ENCODE peak calls at places on chromosomes 11 and 22, in six cellular contexts. One of them, this sample, is unnamed.

GRCh38 chr11:45259607-45260006 is 26.5 kb downstream of the SYT13 start:
- DNase-seq in neuronal stem cell: no peak
- DNase-seq in H9: no peak
- DNase-seq in mesenchymal stem cell: no peak
- DNase-seq in H1: no peak
- DNase-seq in trophoblast cell: no peak
- DNase-seq in this sample: no peak

GRCh38 chr22:45155050-45155840 is 8.5 kb upstream of the NUP50 start:
- DNase-seq in neuronal stem cell: no peak
- DNase-seq in H9: no peak
- DNase-seq in mesenchymal stem cell: peak; percentile 94
- DNase-seq in H1: no peak
- DNase-seq in trophoblast cell: no peak
- DNase-seq in this sample: peak; percentile 72

GRCh38 chr11:44261800-44262591 is 47.9 kb downstream of the ALX4 start:
- DNase-seq in neuronal stem cell: no peak
- DNase-seq in H9: no peak
- DNase-seq in mesenchymal stem cell: no peak
- DNase-seq in H1: no peak
- DNase-seq in trophoblast cell: no peak
- DNase-seq in this sample: no peak

GRCh38 chr11:69361466-69361865 is 67.5 kb downstream of the MYEOV start:
- DNase-seq in neuronal stem cell: no peak
- DNase-seq in H9: peak; percentile 12
- DNase-seq in mesenchymal stem cell: no peak
- DNase-seq in H1: no peak
- DNase-seq in trophoblast cell: no peak
- DNase-seq in this sample: no peak

GRCh38 chr11:34909435-34909834 is 6.7 kb downstream of the APIP start:
- DNase-seq in neuronal stem cell: no peak
- DNase-seq in H9: no peak
- DNase-seq in mesenchymal stem cell: no peak
- DNase-seq in H1: no peak
- DNase-seq in trophoblast cell: no peak
- DNase-seq in this sample: no peak

GRCh38 chr11:73760066-73760679 is 701 bp downstream of the RAB6A start:
- DNase-seq in neuronal stem cell: no peak
- DNase-seq in H9: peak; percentile 35
- DNase-seq in mesenchymal stem cell: peak; percentile 73
- DNase-seq in H1: no peak
- DNase-seq in trophoblast cell: no peak
- DNase-seq in this sample: peak; percentile 11

GRCh38 chr11:112507281-112507680 is 246.6 kb upstream of the PLET1 start:
- DNase-seq in neuronal stem cell: no peak
- DNase-seq in H9: no peak
- DNase-seq in mesenchymal stem cell: no peak
- DNase-seq in H1: no peak
- DNase-seq in trophoblast cell: no peak
- DNase-seq in this sample: no peak

GRCh38 chr11:47403135-47403534 is 5.3 kb upstream of the SLC39A13 start:
- DNase-seq in neuronal stem cell: no peak
- DNase-seq in H9: no peak
- DNase-seq in mesenchymal stem cell: no peak
- DNase-seq in H1: no peak
- DNase-seq in trophoblast cell: no peak
- DNase-seq in this sample: no peak

GRCh38 chr11:45366839-45367238 is 80.7 kb upstream of the SYT13 start:
- DNase-seq in neuronal stem cell: no peak
- DNase-seq in H9: no peak
- DNase-seq in mesenchymal stem cell: no peak
- DNase-seq in H1: no peak
- DNase-seq in trophoblast cell: no peak
- DNase-seq in this sample: no peak

GRCh38 chr11:75577198-75577597 is 15.1 kb downstream of the SERPINH1 start:
- DNase-seq in neuronal stem cell: no peak
- DNase-seq in H9: peak; percentile 56
- DNase-seq in mesenchymal stem cell: peak; percentile 40
- DNase-seq in H1: no peak
- DNase-seq in trophoblast cell: no peak
- DNase-seq in this sample: peak; percentile 38

GRCh38 chr11:35308157-35308556 is 111.2 kb downstream of the SLC1A2 start:
- DNase-seq in neuronal stem cell: no peak
- DNase-seq in H9: no peak
- DNase-seq in mesenchymal stem cell: no peak
- DNase-seq in H1: no peak
- DNase-seq in trophoblast cell: no peak
- DNase-seq in this sample: no peak

GRCh38 chr11:70828498-70829159 is 423.7 kb downstream of the SHANK2 start:
- DNase-seq in neuronal stem cell: no peak
- DNase-seq in H9: no peak
- DNase-seq in mesenchymal stem cell: no peak
- DNase-seq in H1: no peak
- DNase-seq in trophoblast cell: no peak
- DNase-seq in this sample: no peak

GRCh38 chr11:66323684-66324083 is 6.8 kb upstream of the CD248 start:
- DNase-seq in neuronal stem cell: no peak
- DNase-seq in H9: no peak
- DNase-seq in mesenchymal stem cell: no peak
- DNase-seq in H1: no peak
- DNase-seq in trophoblast cell: no peak
- DNase-seq in this sample: no peak

GRCh38 chr11:66321606-66322005 is 4.8 kb upstream of the CD248 start:
- DNase-seq in neuronal stem cell: no peak
- DNase-seq in H9: no peak
- DNase-seq in mesenchymal stem cell: no peak
- DNase-seq in H1: no peak
- DNase-seq in trophoblast cell: no peak
- DNase-seq in this sample: no peak

GRCh38 chr11:66325140-66325754 is 8.4 kb upstream of the CD248 start:
- DNase-seq in neuronal stem cell: no peak
- DNase-seq in H9: no peak
- DNase-seq in mesenchymal stem cell: peak; percentile 48
- DNase-seq in H1: no peak
- DNase-seq in trophoblast cell: no peak
- DNase-seq in this sample: no peak

GRCh38 chr11:66324626-66325025 is 7.8 kb upstream of the CD248 start:
- DNase-seq in neuronal stem cell: no peak
- DNase-seq in H9: no peak
- DNase-seq in mesenchymal stem cell: peak; percentile 49
- DNase-seq in H1: no peak
- DNase-seq in trophoblast cell: no peak
- DNase-seq in this sample: no peak

DNA sequence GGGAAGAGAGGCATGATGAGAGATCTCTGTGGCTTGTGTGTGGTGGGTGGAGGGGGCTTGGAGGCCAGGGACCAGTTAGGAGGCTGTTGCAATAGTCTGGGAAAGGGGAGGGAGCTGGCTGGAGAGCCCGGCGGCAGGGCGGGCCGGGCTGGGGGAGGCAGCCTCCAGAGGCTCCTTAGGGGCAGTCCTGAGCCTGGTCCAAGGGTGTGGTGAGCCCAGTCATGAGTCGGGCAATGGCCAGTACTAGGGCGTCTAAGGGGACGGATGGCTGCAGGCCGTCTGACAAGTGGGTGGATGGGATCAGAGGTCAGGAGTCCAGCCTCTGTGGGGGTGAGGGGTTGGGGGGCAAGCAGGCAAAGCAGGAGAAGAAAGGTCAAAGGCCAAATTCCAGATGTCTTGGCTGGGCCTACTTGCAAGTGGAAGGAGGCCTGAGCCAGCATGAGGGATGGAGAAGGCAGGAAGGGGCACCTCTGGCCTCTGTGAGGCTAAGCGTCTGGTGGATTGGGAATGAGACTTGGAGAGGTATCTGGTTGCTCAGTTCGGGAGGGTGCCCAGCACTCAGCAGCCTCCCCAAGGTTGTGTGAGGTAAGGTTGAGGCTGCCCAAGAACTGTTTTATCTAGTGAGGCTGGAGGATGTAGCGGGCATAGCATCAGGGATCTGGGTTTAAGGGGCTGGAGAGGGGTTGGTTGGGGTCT is 6.0 kb upstream of the CD248 start:
- DNase-seq in neuronal stem cell: no peak
- DNase-seq in H9: no peak
- DNase-seq in mesenchymal stem cell: no peak
- DNase-seq in H1: no peak
- DNase-seq in trophoblast cell: no peak
- DNase-seq in this sample: no peak
- H3K14ac ChIP-seq in neuronal stem cell: no peak overlapping the region
- H3K14ac ChIP-seq in H9: no peak overlapping the region
- H3K14ac ChIP-seq in mesenchymal stem cell: no peak overlapping the region
- H3K14ac ChIP-seq in H1: no peak overlapping the region
- H3K14ac ChIP-seq in trophoblast cell: no peak overlapping the region
- H3K14ac ChIP-seq in this sample: no peak overlapping the region

GRCh38 chr11:9757809-9758675 is 94.2 kb downstream of the SWAP70 start:
- DNase-seq in neuronal stem cell: peak; percentile 74
- DNase-seq in H9: peak; percentile 80
- DNase-seq in mesenchymal stem cell: peak; percentile 76
- DNase-seq in H1: no peak
- DNase-seq in trophoblast cell: peak; percentile 79
- DNase-seq in this sample: peak; percentile 72
- H2BK5ac ChIP-seq in neuronal stem cell: peak overlapping the region; percentile 25
- H2BK5ac ChIP-seq in H9: no peak overlapping the region
- H2BK5ac ChIP-seq in mesenchymal stem cell: peak overlapping the region; percentile 100
- H2BK5ac ChIP-seq in H1: peak overlapping the region; percentile 79
- H2BK5ac ChIP-seq in trophoblast cell: peak overlapping the region; percentile 75
- H2BK5ac ChIP-seq in this sample: peak overlapping the region; percentile 98

GRCh38 chr22:48098243-48098935 is 1335.9 kb downstream of the TBC1D22A start:
- DNase-seq in neuronal stem cell: no peak
- DNase-seq in H9: no peak
- DNase-seq in mesenchymal stem cell: no peak
- DNase-seq in H1: no peak
- DNase-seq in trophoblast cell: no peak
- DNase-seq in this sample: no peak

GRCh38 chr22:48097723-48098122 is 1335.3 kb downstream of the TBC1D22A start:
- DNase-seq in neuronal stem cell: no peak
- DNase-seq in H9: no peak
- DNase-seq in mesenchymal stem cell: no peak
- DNase-seq in H1: no peak
- DNase-seq in trophoblast cell: no peak
- DNase-seq in this sample: no peak

GRCh38 chr22:48096846-48097665 is 1334.6 kb downstream of the TBC1D22A start:
- DNase-seq in neuronal stem cell: no peak
- DNase-seq in H9: peak; percentile 23
- DNase-seq in mesenchymal stem cell: no peak
- DNase-seq in H1: no peak
- DNase-seq in trophoblast cell: no peak
- DNase-seq in this sample: no peak

GRCh38 chr22:48093981-48094380 is 1331.5 kb downstream of the TBC1D22A start:
- DNase-seq in neuronal stem cell: no peak
- DNase-seq in H9: peak; percentile 8
- DNase-seq in mesenchymal stem cell: no peak
- DNase-seq in H1: no peak
- DNase-seq in trophoblast cell: no peak
- DNase-seq in this sample: no peak

DNA sequence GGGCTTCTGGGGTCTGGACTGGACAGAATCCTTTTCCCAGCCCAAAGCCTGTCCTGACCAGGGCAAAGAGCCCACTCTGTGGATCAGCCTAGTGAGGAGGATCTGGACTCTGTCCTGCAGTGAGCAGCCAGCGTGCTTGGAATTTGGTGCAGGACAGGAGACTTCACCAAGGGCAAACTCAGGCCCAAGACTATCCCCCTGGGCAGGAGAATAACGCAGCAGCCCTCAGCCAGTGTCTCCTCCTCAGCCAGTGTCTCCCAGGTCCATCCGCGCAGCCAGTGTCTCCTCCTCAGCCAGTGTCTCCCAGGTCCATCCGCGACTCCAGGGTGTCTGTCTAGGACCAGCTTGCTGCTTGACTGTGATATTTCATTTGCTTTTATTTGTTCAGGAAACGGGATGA is 1334.0 kb downstream of the TBC1D22A start:
- DNase-seq in neuronal stem cell: no peak
- DNase-seq in H9: no peak
- DNase-seq in mesenchymal stem cell: no peak
- DNase-seq in H1: no peak
- DNase-seq in trophoblast cell: no peak
- DNase-seq in this sample: no peak
- H3K14ac ChIP-seq in neuronal stem cell: no peak overlapping the region
- H3K14ac ChIP-seq in H9: no peak overlapping the region
- H3K14ac ChIP-seq in mesenchymal stem cell: no peak overlapping the region
- H3K14ac ChIP-seq in H1: no peak overlapping the region
- H3K14ac ChIP-seq in trophoblast cell: no peak overlapping the region
- H3K14ac ChIP-seq in this sample: no peak overlapping the region

DNA sequence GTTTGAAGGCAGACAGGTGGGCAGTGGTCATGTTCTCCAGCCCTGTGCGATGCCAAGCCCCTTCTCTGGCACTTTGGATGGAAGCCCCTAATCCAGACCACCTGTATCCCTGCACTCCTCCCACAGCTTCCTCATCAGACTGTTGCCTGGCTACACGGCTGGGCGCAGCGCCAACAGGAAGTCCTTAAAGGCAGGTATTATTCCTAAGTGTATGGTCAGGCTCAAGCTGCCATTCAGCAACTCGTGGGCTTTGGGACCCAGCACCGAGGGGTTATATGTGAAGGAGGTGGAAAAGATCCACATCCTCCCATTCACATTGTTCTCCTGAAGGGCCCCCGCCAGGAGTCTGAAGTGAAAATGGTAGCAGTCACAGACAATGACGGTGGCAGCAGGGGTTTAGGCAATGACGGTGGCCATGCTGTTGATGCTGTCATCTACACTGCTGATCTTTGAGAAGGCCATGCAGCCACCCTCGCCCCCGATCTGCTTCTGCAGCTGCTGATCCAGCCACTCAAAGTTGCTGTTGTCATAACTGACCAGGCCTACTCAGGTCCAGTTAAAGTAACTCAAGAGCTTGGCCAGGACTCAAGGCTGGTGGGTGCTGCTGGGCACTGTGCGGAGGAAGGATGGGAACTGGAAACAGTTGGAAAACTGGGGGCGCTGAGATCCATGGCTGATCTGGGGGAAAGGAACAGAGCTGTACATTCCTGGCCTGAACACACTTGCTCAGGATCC is 27.7 kb downstream of the OR6Q1 start:
- DNase-seq in neuronal stem cell: no peak
- DNase-seq in H9: no peak
- DNase-seq in mesenchymal stem cell: no peak
- DNase-seq in H1: no peak
- DNase-seq in trophoblast cell: no peak
- DNase-seq in this sample: no peak
- H2BK5ac ChIP-seq in neuronal stem cell: peak overlapping the region; percentile 69
- H2BK5ac ChIP-seq in H9: no peak overlapping the region
- H2BK5ac ChIP-seq in mesenchymal stem cell: peak overlapping the region; percentile 84
- H2BK5ac ChIP-seq in H1: peak overlapping the region; percentile 86
- H2BK5ac ChIP-seq in trophoblast cell: peak overlapping the region; percentile 52
- H2BK5ac ChIP-seq in this sample: peak overlapping the region; percentile 98

GRCh38 chr22:23969071-23969470 is 2.4 kb downstream of the DDTL start:
- DNase-seq in neuronal stem cell: no peak
- DNase-seq in H9: no peak
- DNase-seq in mesenchymal stem cell: no peak
- DNase-seq in H1: no peak
- DNase-seq in trophoblast cell: no peak
- DNase-seq in this sample: no peak
- H3K14ac ChIP-seq in neuronal stem cell: no peak overlapping the region
- H3K14ac ChIP-seq in H9: no peak overlapping the region
- H3K14ac ChIP-seq in mesenchymal stem cell: no peak overlapping the region
- H3K14ac ChIP-seq in H1: no peak overlapping the region
- H3K14ac ChIP-seq in trophoblast cell: no peak overlapping the region
- H3K14ac ChIP-seq in this sample: no peak overlapping the region